ENCODE peak calls at places on chromosome 19, in six cellular contexts. One of them, this sample, is unnamed.
A peak's percentile ranks its signal among the peaks of the same experiment; 100 is the strongest.

GRCh38 chr19:54275951-54276350 is 5.0 kb downstream of the LILRB2 start:
- DNase-seq in A172: no peak
- DNase-seq in GM12892: no peak
- DNase-seq in ovary: no peak
- DNase-seq in BE2C: no peak
- DNase-seq in uterus: no peak
- DNase-seq in this sample: no peak

GRCh38 chr19:10624585-10624984 is 768 bp upstream of the SLC44A2 start:
- DNase-seq in A172: no peak
- DNase-seq in GM12892: no peak
- DNase-seq in ovary: no peak
- DNase-seq in BE2C: no peak
- DNase-seq in uterus: no peak
- DNase-seq in this sample: no peak

GRCh38 chr19:2167896-2168618 is 4.3 kb downstream of the DOT1L start:
- DNase-seq in A172: peak; percentile 78
- DNase-seq in GM12892: no peak
- DNase-seq in ovary: no peak
- DNase-seq in BE2C: no peak
- DNase-seq in uterus: peak; percentile 57
- DNase-seq in this sample: no peak

GRCh38 chr19:3398114-3398899 is 31.9 kb downstream of the NFIC start:
- DNase-seq in A172: no peak
- DNase-seq in GM12892: no peak
- DNase-seq in ovary: peak; percentile 86
- DNase-seq in BE2C: no peak
- DNase-seq in uterus: peak; percentile 82
- DNase-seq in this sample: no peak

GRCh38 chr19:10104665-10105221 is 1.4 kb upstream of the PPAN start:
- DNase-seq in A172: no peak
- DNase-seq in GM12892: no peak
- DNase-seq in ovary: no peak
- DNase-seq in BE2C: no peak
- DNase-seq in uterus: no peak
- DNase-seq in this sample: no peak

GRCh38 chr19:1049841-1050240 is 9.9 kb downstream of the ABCA7 start:
- DNase-seq in A172: no peak
- DNase-seq in GM12892: no peak
- DNase-seq in ovary: no peak
- DNase-seq in BE2C: no peak
- DNase-seq in uterus: no peak
- DNase-seq in this sample: no peak

GRCh38 chr19:53881482-53882390 is at the start of gene PRKCG:
- DNase-seq in A172: peak; percentile 65
- DNase-seq in GM12892: no peak
- DNase-seq in ovary: peak; percentile 53
- DNase-seq in BE2C: peak; percentile 63
- DNase-seq in uterus: no peak
- DNase-seq in this sample: no peak

GRCh38 chr19:18339703-18340102 is 695 bp upstream of the PGPEP1 start:
- DNase-seq in A172: peak; percentile 55
- DNase-seq in GM12892: no peak
- DNase-seq in ovary: no peak
- DNase-seq in BE2C: no peak
- DNase-seq in uterus: no peak
- DNase-seq in this sample: no peak

GRCh38 chr19:18657590-18658365 is 20.9 kb downstream of the KLHL26 start:
- DNase-seq in A172: peak; percentile 79
- DNase-seq in GM12892: no peak
- DNase-seq in ovary: peak; percentile 90
- DNase-seq in BE2C: peak; percentile 80
- DNase-seq in uterus: peak; percentile 90
- DNase-seq in this sample: no peak

GRCh38 chr19:17706750-17707181 is 12.5 kb upstream of the MAP1S start:
- DNase-seq in A172: peak; percentile 37
- DNase-seq in GM12892: no peak
- DNase-seq in ovary: no peak
- DNase-seq in BE2C: peak; percentile 97
- DNase-seq in uterus: no peak
- DNase-seq in this sample: no peak

GRCh38 chr19:35856546-35857149 is at the start of gene KIRREL2:
- DNase-seq in A172: no peak
- DNase-seq in GM12892: no peak
- DNase-seq in ovary: no peak
- DNase-seq in BE2C: peak; percentile 49
- DNase-seq in uterus: no peak
- DNase-seq in this sample: no peak

GRCh38 chr19:39587496-39587895 is 14.8 kb upstream of the LGALS13 start:
- DNase-seq in A172: no peak
- DNase-seq in GM12892: no peak
- DNase-seq in ovary: no peak
- DNase-seq in BE2C: no peak
- DNase-seq in uterus: no peak
- DNase-seq in this sample: no peak

GRCh38 chr19:7483720-7484201 is 5.1 kb downstream of the PEX11G start:
- DNase-seq in A172: no peak
- DNase-seq in GM12892: no peak
- DNase-seq in ovary: no peak
- DNase-seq in BE2C: peak; percentile 63
- DNase-seq in uterus: no peak
- DNase-seq in this sample: no peak

GRCh38 chr19:41997121-41997850 is 3.3 kb upstream of the ATP1A3 start:
- DNase-seq in A172: peak; percentile 50
- DNase-seq in GM12892: peak; percentile 63
- DNase-seq in ovary: peak; percentile 51
- DNase-seq in BE2C: peak; percentile 87
- DNase-seq in uterus: no peak
- DNase-seq in this sample: no peak

GRCh38 chr19:14871619-14872230 is 14.2 kb downstream of the OR7A17 start:
- DNase-seq in A172: peak; percentile 19
- DNase-seq in GM12892: no peak
- DNase-seq in ovary: no peak
- DNase-seq in BE2C: no peak
- DNase-seq in uterus: no peak
- DNase-seq in this sample: no peak